ENCODE peak calls at places on chromosomes 5 and 9, in ten cellular contexts. I is activated gamma-delta T cell treated with anti-CD3 and anti-CD28 coated beads, Interleukin-2, amount 50 U/mL, for 16 hours; Y is coronary artery; Q is progenitor cell of endocrine pancreas; W is ELR; F is HEK293T; K is H9; U is BJ; N is CD8-positive, alpha-beta T cell; V is naive thymus-derived CD4-positive, alpha-beta T cell. G is an unnamed sample.

GRCh38 chr9:127903557-127904475 is 4.4 kb upstream of the ST6GALNAC6 start:
- DNase-seq in I (peak; percentile 41), K (peak; percentile 92), W (no peak), Q (no peak), U (no peak), Y (peak; percentile 89), F (no peak), V (peak; percentile 35), N (peak; percentile 63), G (no peak)

GRCh38 chr5:109939109-109939682 is 249.5 kb downstream of the MAN2A1 start:
- DNase-seq in W (peak; percentile 97), K (no peak), F (no peak), I (no peak), Q (no peak), V (no peak), U (no peak), Y (no peak), N (no peak), G (no peak)

GRCh38 chr5:77645995-77646639 is 7.6 kb upstream of the OTP start:
- DNase-seq in W (no peak), Y (no peak), K (no peak), U (no peak), I (no peak), Q (no peak), V (no peak), F (no peak), N (no peak), G (no peak)

GRCh38 chr9:119003218-119003617 is 366.0 kb downstream of the BRINP1 start:
- DNase-seq in U (peak; percentile 77), K (no peak), V (no peak), Q (no peak), I (no peak), Y (no peak), N (no peak), W (peak; percentile 60), F (no peak), G (peak; percentile 77)

GRCh38 chr9:133585481-133586367 is 23.5 kb downstream of the FAM163B start:
- DNase-seq in W (no peak), U (no peak), F (peak; percentile 26), I (no peak), K (no peak), Y (no peak), Q (no peak), V (no peak), N (no peak), G (peak; percentile 97)

GRCh38 chr5:145872486-145872885 is 328 bp downstream of the GRXCR2 start:
- DNase-seq in U (no peak), W (no peak), V (no peak), Q (no peak), K (no peak), Y (no peak), N (no peak), F (no peak), I (no peak), G (no peak)

GRCh38 chr5:137648361-137648760 is 87.5 kb downstream of the KLHL3 start:
- DNase-seq in Q (no peak), K (no peak), I (no peak), V (no peak), Y (no peak), N (no peak), U (no peak), W (no peak), F (no peak), G (no peak)

GRCh38 chr5:144698454-144698853 is 527.8 kb downstream of the KCTD16 start:
- DNase-seq in U (no peak), Q (no peak), K (no peak), I (no peak), W (peak; percentile 18), Y (no peak), N (no peak), F (no peak), V (no peak), G (no peak)

GRCh38 chr9:32500768-32501167 is 25.2 kb downstream of the RIGI start:
- DNase-seq in Q (no peak), Y (no peak), U (no peak), V (no peak), I (no peak), K (no peak), N (no peak), F (no peak), W (peak; percentile 82), G (no peak)

GRCh38 chr5:133995903-133996563 is 8.7 kb downstream of the VDAC1 start:
- DNase-seq in N (no peak), Q (no peak), F (no peak), K (no peak), V (no peak), W (no peak), U (no peak), Y (no peak), I (no peak), G (no peak)

GRCh38 chr5:127400946-127401670 is 110.5 kb downstream of the MEGF10 start:
- DNase-seq in Y (no peak), W (no peak), F (no peak), I (no peak), N (no peak), U (no peak), Q (no peak), V (no peak), K (no peak), G (peak; percentile 3)

GRCh38 chr5:53114988-53115387 is 5.4 kb upstream of the MOCS2 start:
- DNase-seq in U (no peak), F (no peak), Y (no peak), W (peak; percentile 58), K (no peak), I (no peak), N (no peak), V (no peak), Q (no peak), G (no peak)

GRCh38 chr5:143341807-143342570 is 61.5 kb downstream of the NR3C1 start:
- DNase-seq in N (no peak), F (no peak), U (no peak), I (no peak), Y (no peak), Q (no peak), K (no peak), V (no peak), W (peak; percentile 77), G (no peak)

GRCh38 chr5:56737002-56737621 is 78.2 kb upstream of the MAP3K1 start:
- DNase-seq in W (peak; percentile 60), Y (no peak), Q (no peak), V (no peak), N (no peak), F (no peak), U (peak; percentile 47), K (no peak), I (no peak), G (no peak)

GRCh38 chr5:149671544-149671943 is 58.6 kb upstream of the PPARGC1B start:
- DNase-seq in U (no peak), K (no peak), N (no peak), I (no peak), W (no peak), F (no peak), V (no peak), Y (no peak), Q (no peak), G (no peak)

GRCh38 chr9:97986466-97986865 is 3.3 kb downstream of the ANP32B start:
- DNase-seq in V (peak; percentile 10), K (no peak), W (no peak), N (no peak), I (no peak), F (no peak), U (no peak), Y (no peak), Q (no peak), G (peak; percentile 28)

GRCh38 chr9:128091144-128091543 is 23.1 kb downstream of the SLC25A25 start:
- DNase-seq in V (no peak), N (no peak), F (no peak), U (peak; percentile 80), Y (peak; percentile 82), I (no peak), Q (no peak), K (peak; percentile 91), W (peak; percentile 75), G (peak; percentile 93)

GRCh38 chr5:66306105-66306843 is 162.2 kb downstream of the SREK1 start:
- DNase-seq in W (peak; percentile 78), U (peak; percentile 4), N (no peak), F (peak; percentile 79), Y (no peak), Q (no peak), I (no peak), K (peak; percentile 74), V (peak; percentile 11), G (peak; percentile 58)

GRCh38 chr5:85921590-85921989 is 696.2 kb upstream of the COX7C start:
- DNase-seq in W (no peak), Q (no peak), V (no peak), K (no peak), F (no peak), U (no peak), N (no peak), Y (no peak), I (no peak), G (no peak)

GRCh38 chr5:126531543-126532120 is 63.4 kb downstream of the ALDH7A1 start:
- DNase-seq in V (no peak), Y (no peak), Q (no peak), N (no peak), I (no peak), F (no peak), K (no peak), U (no peak), W (no peak), G (no peak)

GRCh38 chr9:133141833-133142594 is 21.0 kb upstream of the RALGDS start:
- DNase-seq in F (no peak), W (no peak), Q (no peak), Y (no peak), I (peak; percentile 77), V (peak; percentile 37), U (no peak), K (no peak), N (peak; percentile 86), G (no peak)

GRCh38 chr9:19998153-19998552 is 209.3 kb upstream of the SLC24A2 start:
- DNase-seq in V (no peak), N (no peak), W (peak; percentile 66), I (no peak), K (no peak), F (no peak), Q (no peak), U (no peak), Y (no peak), G (no peak)

GRCh38 chr5:158928405-158928804 is 171.3 kb downstream of the EBF1 start:
- DNase-seq in I (no peak), Y (no peak), Q (no peak), V (no peak), K (no peak), U (no peak), F (no peak), N (no peak), W (no peak), G (no peak)

GRCh38 chr5:171842006-171842776 is 56.6 kb downstream of the SMIM23 start:
- DNase-seq in Y (peak; percentile 19), F (no peak), K (no peak), V (no peak), I (no peak), N (no peak), W (no peak), Q (no peak), U (no peak), G (no peak)

GRCh38 chr5:3997670-3998069 is 402.0 kb downstream of the IRX1 start:
- DNase-seq in V (no peak), U (no peak), Y (no peak), F (no peak), Q (no peak), K (no peak), N (no peak), W (no peak), I (no peak), G (no peak)

GRCh38 chr5:174139623-174140022 is 94.1 kb downstream of the NSG2 start:
- DNase-seq in K (no peak), N (no peak), Y (no peak), Q (no peak), W (no peak), U (no peak), F (no peak), I (no peak), V (no peak), G (no peak)

GRCh38 chr5:72498284-72498683 is 8.9 kb downstream of the ZNF366 start:
- DNase-seq in V (no peak), K (no peak), F (no peak), Q (no peak), I (no peak), W (peak; percentile 75), U (no peak), N (no peak), Y (no peak), G (no peak)

GRCh38 chr9:80004687-80005086 is 432.9 kb downstream of the TLE4 start:
- DNase-seq in V (no peak), U (no peak), K (no peak), F (no peak), N (no peak), Q (no peak), I (no peak), W (no peak), Y (no peak), G (no peak)

G was measured in NCI-H2171 treated with DMSO at 0.1 percent for 48 hours.